ENCODE peak calls at places on chromosomes 16 and 17, in four cellular contexts. H is testis; D is CD8-positive, alpha-beta memory T cell; L is aorta. K is an unnamed sample.

GRCh38 chr17:688100-688989 is 26.3 kb downstream of the VPS53 start:
- DNase-seq in H (no peak), D (no peak), L (no peak), K (peak; percentile 6)

GRCh38 chr17:71163121-71163812 is 957.6 kb upstream of the SOX9 start:
- DNase-seq in H (peak; percentile 25), D (no peak), L (no peak), K (no peak)

GRCh38 chr17:81911277-81911961 is at the start of gene PCYT2:
- DNase-seq in H (peak; percentile 94), D (peak; percentile 92), L (peak; percentile 96), K (peak; percentile 87)

GRCh38 chr17:49861150-49861884 is 13.4 kb upstream of the TAC4 start:
- DNase-seq in H (peak; percentile 56), D (peak; percentile 32), L (no peak), K (peak; percentile 60)

GRCh38 chr17:17127156-17127555 is 79.0 kb downstream of the PLD6 start:
- DNase-seq in H (no peak), D (no peak), L (no peak), K (no peak)

GRCh38 chr17:19336938-19337711 is 25.4 kb downstream of the B9D1 start:
- DNase-seq in H (no peak), D (no peak), L (peak; percentile 61), K (no peak)

GRCh38 chr17:68578236-68578635 is 22.9 kb downstream of the FAM20A start:
- DNase-seq in H (no peak), D (no peak), L (no peak), K (no peak)

GRCh38 chr17:78041401-78042179 is 83.1 kb downstream of the TNRC6C start:
- DNase-seq in H (no peak), D (no peak), L (no peak), K (no peak)

GRCh38 chr17:62737513-62737912 is 70.6 kb downstream of the MARCHF10 start:
- DNase-seq in H (no peak), D (no peak), L (no peak), K (no peak)

GRCh38 chr16:19749571-19750080 is 31.6 kb downstream of the IQCK start:
- DNase-seq in H (no peak), D (no peak), L (no peak), K (no peak)

GRCh38 chr17:50692448-50693040 is 15.2 kb downstream of the ANKRD40 start:
- DNase-seq in H (no peak), D (no peak), L (no peak), K (no peak)

GRCh38 chr17:81807839-81808238 is 3.9 kb downstream of the GCGR start:
- DNase-seq in H (no peak), D (no peak), L (no peak), K (no peak)

GRCh38 chr16:3957344-3957980 is 76.9 kb upstream of the CREBBP start:
- DNase-seq in H (no peak), D (no peak), L (peak; percentile 61), K (no peak)

GRCh38 chr17:73711184-73711583 is 66.9 kb upstream of the SDK2 start:
- DNase-seq in H (no peak), D (no peak), L (no peak), K (no peak)

GRCh38 chr16:21169249-21169981 is 10.9 kb downstream of the LDAF1 start:
- DNase-seq in H (no peak), D (no peak), L (no peak), K (no peak)

GRCh38 chr16:2159052-2159838 is 3.7 kb downstream of the TRAF7 start:
- DNase-seq in H (peak; percentile 52), D (no peak), L (peak; percentile 83), K (no peak)

GRCh38 chr16:72270531-72270930 is 98.6 kb upstream of the PMFBP1 start:
- DNase-seq in H (no peak), D (no peak), L (no peak), K (no peak)

GRCh38 chr17:61387511-61388305 is 11.9 kb upstream of the TBX2 start:
- DNase-seq in H (no peak), D (no peak), L (peak; percentile 57), K (no peak)

GRCh38 chr16:15986261-15986660 is 36.8 kb downstream of the ABCC1 start:
- DNase-seq in H (no peak), D (no peak), L (no peak), K (no peak)

GRCh38 chr16:15981382-15981781 is 32.0 kb downstream of the ABCC1 start:
- DNase-seq in H (no peak), D (no peak), L (no peak), K (no peak)

GRCh38 chr16:15983898-15984297 is 34.5 kb downstream of the ABCC1 start:
- DNase-seq in H (no peak), D (no peak), L (no peak), K (no peak)

GRCh38 chr16:15988268-15989013 is 39.0 kb downstream of the ABCC1 start:
- DNase-seq in H (no peak), D (no peak), L (no peak), K (no peak)

DNA sequence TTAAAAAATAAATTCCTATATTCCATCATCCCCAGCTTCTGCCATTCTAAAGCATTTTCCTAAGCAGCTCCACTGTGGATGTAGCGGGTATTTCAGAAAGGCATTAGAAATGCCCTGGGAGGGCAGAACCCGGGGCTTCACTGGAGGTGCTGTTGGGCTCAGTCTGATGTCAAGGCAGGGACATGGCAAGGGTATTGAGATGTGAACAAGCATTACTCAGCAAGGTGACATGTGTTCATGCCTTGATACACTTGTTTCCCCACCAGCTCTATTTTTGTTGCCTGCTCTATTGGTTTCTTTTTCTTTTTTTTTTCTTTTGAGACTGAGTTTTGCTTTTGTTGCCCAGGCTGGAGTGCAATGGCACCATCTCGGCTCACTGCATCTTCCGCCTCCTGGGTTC is 35.7 kb downstream of the ABCC1 start:
- DNase-seq in H (no peak), D (no peak), L (no peak), K (no peak)
- H3K4me1 ChIP-seq in H (peaks cover 14% of the 10 kb centered on the region), D (peaks cover 19% of the 10 kb centered on the region), L (no peaks in the 10 kb centered on the region), K (peaks cover 6% of the 10 kb centered on the region)

GRCh38 chr17:8016632-8017424 is 14.4 kb downstream of the GUCY2D start:
- DNase-seq in H (peak; percentile 55), D (no peak), L (no peak), K (peak; percentile 19)
- H3K4me3 ChIP-seq in H (peak overlapping the region; percentile 27), D (peak overlapping the region; percentile 51), L (no peak overlapping the region), K (peak overlapping the region; percentile 59)

DNA sequence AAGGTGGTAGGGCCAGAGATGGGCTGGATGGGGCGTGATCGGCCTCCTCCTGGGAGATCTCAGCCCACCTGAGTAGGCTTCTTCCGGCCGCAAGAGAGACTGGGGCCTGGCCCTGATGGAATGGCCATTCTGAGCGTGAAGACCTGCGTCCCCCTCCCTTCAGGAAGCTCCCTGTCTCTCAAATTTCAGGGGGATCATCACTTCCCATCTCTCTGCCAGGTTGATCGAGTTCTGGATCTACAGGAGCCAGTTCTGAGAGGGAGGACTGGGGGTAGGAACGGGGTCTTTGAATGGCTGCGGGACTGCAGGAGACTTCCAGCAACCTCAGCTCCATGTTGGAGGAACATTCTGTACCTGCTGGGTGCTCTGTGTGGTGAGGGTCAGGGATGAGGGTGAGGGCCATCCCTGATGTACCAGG is 9.3 kb upstream of the GSDMA start:
- DNase-seq in H (no peak), D (no peak), L (no peak), K (no peak)
- H3K27ac ChIP-seq in H (peak overlapping the region; percentile 11), D (peak overlapping the region; percentile 53), L (no peak overlapping the region), K (peak overlapping the region; percentile 74)

GRCh38 chr16:58024673-58025350 is 742 bp upstream of the MMP15 start:
- DNase-seq in H (peak; percentile 56), D (no peak), L (peak; percentile 78), K (peak; percentile 22)
- H3K4me1 ChIP-seq in H (peaks cover 54% of the 10 kb centered on the region), D (peaks cover 16% of the 10 kb centered on the region), L (no peaks in the 10 kb centered on the region), K (peaks cover 15% of the 10 kb centered on the region)

GRCh38 chr16:87207965-87208364 is 109.2 kb downstream of the C16orf95 start:
- DNase-seq in H (no peak), D (no peak), L (no peak), K (no peak)

GRCh38 chr16:87203060-87203656 is 114.0 kb downstream of the C16orf95 start:
- DNase-seq in H (peak; percentile 43), D (peak; percentile 7), L (peak; percentile 89), K (no peak)

GRCh38 chr16:87207509-87207908 is 109.7 kb downstream of the C16orf95 start:
- DNase-seq in H (no peak), D (no peak), L (no peak), K (no peak)

GRCh38 chr16:87209808-87210512 is 107.2 kb downstream of the C16orf95 start:
- DNase-seq in H (no peak), D (no peak), L (no peak), K (no peak)

GRCh38 chr16:87206646-87207451 is 110.3 kb downstream of the C16orf95 start:
- DNase-seq in H (no peak), D (no peak), L (no peak), K (no peak)
- H3K4me3 ChIP-seq in H (no peak overlapping the region), D (no peak overlapping the region), L (no peak overlapping the region), K (no peak overlapping the region)

GRCh38 chr16:27784351-27785306 is 234.7 kb downstream of the KATNIP start:
- DNase-seq in H (no peak), D (no peak), L (peak; percentile 61), K (no peak)
- H3K27ac ChIP-seq in H (no peak overlapping the region), D (no peak overlapping the region), L (no peak overlapping the region), K (no peak overlapping the region)